ENCODE peak calls at places on chromosome 6, in eight cellular contexts. F, B, L, G, P, W, C and Y are unnamed samples.

GRCh38 chr6:70282906-70283461 is 19.9 kb downstream of the COL9A1 start:
- DNase-seq in F (peak), L (no peak), C (no peak), G (peak), B (peak), W (no peak), P (no peak), Y (peak)

GRCh38 chr6:33277663-33278391 is 904 bp downstream of the B3GALT4 start:
- DNase-seq in W (no peak), F (peak), L (no peak), G (peak), P (no peak), C (no peak), B (peak), Y (no peak)

GRCh38 chr6:1285589-1286340 is 26.1 kb upstream of the FOXQ1 start:
- DNase-seq in F (no peak), G (no peak), B (no peak), P (no peak), W (no peak), C (no peak), L (no peak), Y (no peak)

GRCh38 chr6:149846321-149846720 is 17.8 kb downstream of the LRP11 start:
- DNase-seq in C (peak), W (peak), G (no peak), F (no peak), L (no peak), B (no peak), P (no peak), Y (no peak)

GRCh38 chr6:26087284-26088115 is at the start of gene HFE:
- DNase-seq in P (no peak), W (no peak), C (peak), F (peak), L (peak), G (peak), B (peak), Y (no peak)

GRCh38 chr6:41277644-41278043 is 8.8 kb downstream of the TREM1 start:
- DNase-seq in W (no peak), B (no peak), P (no peak), L (no peak), F (no peak), C (no peak), G (no peak), Y (no peak)

GRCh38 chr6:104613416-104614001 is 246.2 kb downstream of the HACE1 start:
- DNase-seq in F (peak), C (no peak), L (no peak), G (no peak), W (no peak), P (no peak), B (no peak), Y (no peak)

GRCh38 chr6:87645080-87645479 is 55.1 kb downstream of the ORC3 start:
- DNase-seq in G (no peak), F (no peak), L (no peak), C (no peak), W (no peak), B (no peak), P (no peak), Y (no peak)

GRCh38 chr6:70281923-70282902 is 20.7 kb downstream of the COL9A1 start:
- DNase-seq in G (peak), W (no peak), P (no peak), C (no peak), L (no peak), B (peak), F (peak), Y (peak)

GRCh38 chr6:73180718-73181619 is 44.3 kb downstream of the KHDC1L start:
- DNase-seq in B (no peak), G (no peak), W (no peak), F (peak), P (no peak), C (no peak), L (peak), Y (peak)

GRCh38 chr6:26097268-26097875 is 10.1 kb downstream of the HFE start:
- DNase-seq in L (peak), F (peak), B (peak), W (no peak), P (no peak), C (peak), G (peak), Y (peak)

GRCh38 chr6:168137024-168137423 is 58.0 kb upstream of the FRMD1 start:
- DNase-seq in F (no peak), G (no peak), P (no peak), W (no peak), B (no peak), L (no peak), C (no peak), Y (no peak)

GRCh38 chr6:83911278-83911677 is 51.8 kb downstream of the CYB5R4 start:
- DNase-seq in P (no peak), G (no peak), B (no peak), C (no peak), W (no peak), L (no peak), F (no peak), Y (no peak)

GRCh38 chr6:83920017-83920416 is 60.5 kb downstream of the CYB5R4 start:
- DNase-seq in G (no peak), B (no peak), C (no peak), F (no peak), L (no peak), W (no peak), P (no peak), Y (no peak)

GRCh38 chr6:83921315-83921714 is 61.8 kb downstream of the CYB5R4 start:
- DNase-seq in G (peak), C (no peak), W (no peak), F (peak), L (no peak), P (no peak), B (peak), Y (no peak)

GRCh38 chr6:83914953-83915352 is 55.5 kb downstream of the CYB5R4 start:
- DNase-seq in P (no peak), B (no peak), G (no peak), C (no peak), L (no peak), W (no peak), F (no peak), Y (no peak)

DNA sequence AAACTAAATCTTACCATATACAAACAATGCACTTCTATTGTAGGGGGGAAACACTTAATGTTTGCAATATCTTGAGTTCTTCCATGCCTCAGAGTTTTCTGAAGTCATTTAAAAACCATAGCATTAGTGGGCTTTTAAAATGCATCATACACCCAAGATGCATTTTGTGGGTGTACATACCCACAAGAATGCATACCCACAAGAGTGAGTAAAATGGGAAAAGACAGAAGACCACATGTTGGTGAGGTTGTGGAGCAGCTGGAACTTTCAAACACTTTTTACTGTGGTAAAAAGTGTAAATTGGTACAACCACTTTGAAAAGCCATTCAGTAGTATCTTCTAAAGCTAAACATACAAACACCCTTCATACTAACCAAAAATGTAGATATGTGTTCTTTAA is 57.5 kb downstream of the CYB5R4 start:
- DNase-seq in W (no peak), C (no peak), F (no peak), B (no peak), P (no peak), L (no peak), G (no peak), Y (no peak)
- TF ChIP-seq CTCF in W (no peak), C (no peak), F (no peak), B (no peak), P (no peak), L (no peak), G (no peak), Y (no peak)

DNA sequence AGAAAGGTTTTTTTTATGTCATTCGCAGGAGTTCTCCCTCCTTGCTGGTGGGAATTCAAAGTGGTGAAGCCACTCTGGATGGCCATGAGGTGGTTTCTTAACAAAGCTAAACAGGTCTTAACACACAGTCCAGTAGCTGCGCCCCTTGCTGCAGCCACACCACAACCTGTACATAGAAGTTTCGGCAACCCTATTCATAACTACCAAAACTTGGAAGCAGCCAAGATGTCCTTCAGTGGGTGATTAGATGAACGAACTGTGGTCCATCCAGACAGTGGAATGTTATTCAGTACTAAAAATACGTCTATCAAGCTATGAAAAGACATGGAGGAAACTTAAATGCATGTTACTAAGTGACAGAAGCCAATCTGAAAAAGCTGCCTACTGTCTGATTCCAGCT is 78.9 kb downstream of the FAM120B start:
- DNase-seq in B (no peak), P (no peak), G (no peak), L (no peak), F (no peak), W (no peak), C (no peak), Y (no peak)
- TF ChIP-seq CTCF in B (no peak), P (no peak), G (no peak), L (no peak), F (no peak), W (no peak), C (no peak), Y (no peak)

GRCh38 chr6:91167846-91168245 is 581.0 kb upstream of the MAP3K7 start:
- DNase-seq in G (no peak), B (no peak), L (no peak), C (no peak), P (no peak), F (no peak), W (no peak), Y (no peak)
- TF ChIP-seq CTCF in G (no peak), B (peak), L (no peak), C (no peak), P (no peak), F (peak), W (no peak), Y (peak)

GRCh38 chr6:39189131-39189530 is 40.1 kb downstream of the KCNK5 start:
- DNase-seq in B (no peak), P (no peak), G (no peak), L (no peak), C (no peak), F (no peak), W (no peak), Y (no peak)

GRCh38 chr6:39191236-39191930 is 37.9 kb downstream of the KCNK5 start:
- DNase-seq in P (no peak), C (no peak), L (no peak), G (no peak), F (no peak), B (no peak), W (no peak), Y (no peak)

GRCh38 chr6:39190545-39191235 is 38.6 kb downstream of the KCNK5 start:
- DNase-seq in W (no peak), C (no peak), B (no peak), P (no peak), F (no peak), L (no peak), G (no peak), Y (no peak)

GRCh38 chr6:39188577-39188976 is 40.7 kb downstream of the KCNK5 start:
- DNase-seq in L (no peak), C (no peak), W (no peak), B (no peak), P (no peak), G (no peak), F (no peak), Y (no peak)

GRCh38 chr6:39189915-39190544 is 39.2 kb downstream of the KCNK5 start:
- DNase-seq in G (peak), B (peak), P (no peak), F (peak), L (peak), C (no peak), W (no peak), Y (peak)
- TF ChIP-seq CTCF in G (peak), B (peak), P (peak), F (peak), L (no peak), C (peak), W (no peak), Y (peak)

DNA sequence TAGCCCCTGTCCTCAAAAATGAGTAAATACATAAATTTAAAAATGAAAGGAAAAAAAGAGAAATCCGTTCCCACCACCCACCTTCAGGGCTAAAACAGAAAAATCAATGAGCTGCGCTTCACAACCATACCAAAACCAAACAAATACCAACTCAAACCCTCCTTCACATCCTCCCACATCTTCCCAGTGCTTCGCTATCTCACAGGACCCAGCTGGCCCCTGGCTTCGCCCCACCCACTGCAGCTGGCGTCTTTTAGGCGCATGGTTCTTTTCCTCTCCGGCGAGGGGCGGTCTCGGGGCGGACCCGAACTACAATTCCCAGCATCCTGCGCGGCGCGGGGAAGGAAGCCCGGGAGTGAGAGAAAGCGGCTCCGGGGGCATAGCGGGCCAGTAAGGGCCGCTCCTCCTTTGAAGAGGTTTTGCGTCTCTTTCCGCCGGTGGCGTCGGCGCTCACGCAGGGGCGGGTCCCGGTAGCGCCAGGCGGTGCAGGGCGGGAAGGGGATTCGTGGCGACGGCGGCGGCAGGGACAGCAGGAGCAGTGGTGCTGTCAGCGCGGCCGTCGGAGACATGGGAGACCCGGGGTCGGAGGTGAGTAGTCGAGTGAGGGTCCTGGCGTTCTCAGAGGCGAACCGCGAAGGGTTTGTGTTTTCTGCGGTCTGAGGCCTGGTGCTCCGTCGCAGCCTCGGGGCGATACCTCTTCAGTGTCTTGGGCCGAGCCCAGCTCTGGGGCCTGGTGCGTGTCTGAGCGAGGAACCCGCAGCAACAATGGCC is at the start of gene ZNF451:
- DNase-seq in F (peak), C (peak), L (peak), P (peak), W (peak), B (peak), G (peak), Y (peak)
- TF ChIP-seq CTCF in F (no peak), C (no peak), L (no peak), P (no peak), W (no peak), B (no peak), G (no peak), Y (no peak)